ENCODE peak calls at places on chromosome 14, in nine cellular contexts. T is T-helper 1 cell; E is sigmoid colon; C is stimulated activated CD8-positive, alpha-beta memory T cell treated with anti-CD3 and anti-CD28 coated beads, Interleukin-12 subunit alpha, Interleukin-12 subunit beta, amount 100 ng/mL, for 1 hour; Q is HepG2; P is stomach; W is AG09309; J is NCI-H2081; D is thoracic aorta. L is an unnamed sample.

GRCh38 chr14:103070971-103071542 is 13.0 kb upstream of the LBHD2 start:
- DNase-seq in T (no peak), E (peak), C (no peak), Q (no peak), P (no peak), W (no peak), J (no peak), D (no peak), L (no peak)

GRCh38 chr14:104881369-104881979 is 16.4 kb downstream of the CEP170B start:
- DNase-seq in T (no peak), E (no peak), C (no peak), Q (no peak), P (no peak), W (no peak), J (peak), D (no peak), L (no peak)

GRCh38 chr14:101721951-101722661 is 39.4 kb upstream of the PPP2R5C start:
- DNase-seq in T (peak), E (no peak), C (peak), Q (peak), P (peak), W (peak), J (no peak), D (no peak), L (peak)

GRCh38 chr14:34338056-34338455 is 124.0 kb downstream of the SPTSSA start:
- DNase-seq in T (no peak), E (no peak), C (no peak), Q (no peak), P (no peak), W (no peak), J (no peak), D (no peak), L (no peak)

GRCh38 chr14:58690801-58691516 is 53.2 kb downstream of the DACT1 start:
- DNase-seq in T (no peak), E (no peak), C (no peak), Q (no peak), P (peak), W (no peak), J (peak), D (no peak), L (no peak)

GRCh38 chr14:58298477-58298879 is at the start of gene ARID4A:
- DNase-seq in T (no peak), E (peak), C (peak), Q (no peak), P (peak), W (no peak), J (no peak), D (peak), L (peak)

GRCh38 chr14:29321646-29322045 is 555.1 kb downstream of the FOXG1 start:
- DNase-seq in T (no peak), E (no peak), C (no peak), Q (no peak), P (no peak), W (peak), J (no peak), D (no peak), L (no peak)

GRCh38 chr14:77853919-77854318 is 54.0 kb downstream of the ADCK1 start:
- DNase-seq in T (no peak), E (no peak), C (no peak), Q (no peak), P (no peak), W (no peak), J (no peak), D (no peak), L (no peak)